ENCODE peak calls at places on chromosome 11, in nine cellular contexts. F, B, C, M, Q, I, W, Y and P are unnamed samples.

GRCh38 chr11:85316967-85317366 is 310.2 kb downstream of the DLG2 start:
- DNase-seq in F (peak; percentile 85), B (peak; percentile 72), C (no peak), M (peak; percentile 32), Q (no peak), I (no peak), W (no peak), Y (no peak), P (no peak)

GRCh38 chr11:115459563-115459962 is 44.7 kb downstream of the CADM1 start:
- DNase-seq in F (no peak), B (no peak), C (no peak), M (no peak), Q (no peak), I (peak; percentile 78), W (no peak), Y (no peak), P (no peak)

GRCh38 chr11:119341222-119342022 is 739 bp upstream of the C1QTNF5 start:
- DNase-seq in F (no peak), B (no peak), C (no peak), M (no peak), Q (no peak), I (no peak), W (no peak), Y (no peak), P (no peak)

GRCh38 chr11:1708716-1709115 is 11.7 kb downstream of the KRTAP5-6 start:
- DNase-seq in F (no peak), B (no peak), C (no peak), M (no peak), Q (no peak), I (no peak), W (no peak), Y (no peak), P (no peak)

GRCh38 chr11:103803062-103803461 is 233.4 kb upstream of the DDI1 start:
- DNase-seq in F (no peak), B (no peak), C (no peak), M (no peak), Q (no peak), I (peak; percentile 44), W (no peak), Y (no peak), P (no peak)

GRCh38 chr11:44884056-44884455 is 66.6 kb downstream of the TP53I11 start:
- DNase-seq in F (no peak), B (no peak), C (no peak), M (no peak), Q (no peak), I (no peak), W (no peak), Y (no peak), P (no peak)

GRCh38 chr11:1487091-1487850 is 692 bp upstream of the MOB2 start:
- DNase-seq in F (no peak), B (no peak), C (no peak), M (no peak), Q (no peak), I (no peak), W (no peak), Y (no peak), P (no peak)

GRCh38 chr11:114075891-114076441 is 16.5 kb downstream of the ZBTB16 start:
- DNase-seq in F (peak; percentile 30), B (no peak), C (peak; percentile 61), M (peak; percentile 56), Q (no peak), I (peak; percentile 24), W (peak; percentile 42), Y (peak; percentile 53), P (no peak)

GRCh38 chr11:68948948-68949347 is 31.8 kb downstream of the MRGPRD start:
- DNase-seq in F (no peak), B (no peak), C (peak; percentile 41), M (no peak), Q (no peak), I (no peak), W (no peak), Y (no peak), P (peak; percentile 29)

GRCh38 chr11:68948496-68948895 is 32.3 kb downstream of the MRGPRD start:
- DNase-seq in F (no peak), B (no peak), C (no peak), M (no peak), Q (no peak), I (peak; percentile 50), W (no peak), Y (no peak), P (no peak)

GRCh38 chr11:68947151-68947550 is 33.6 kb downstream of the MRGPRD start:
- DNase-seq in F (no peak), B (no peak), C (no peak), M (no peak), Q (no peak), I (no peak), W (no peak), Y (no peak), P (no peak)

GRCh38 chr11:68950776-68951175 is 30.0 kb downstream of the MRGPRD start:
- DNase-seq in F (no peak), B (no peak), C (no peak), M (no peak), Q (no peak), I (no peak), W (no peak), Y (no peak), P (no peak)

GRCh38 chr11:68950268-68950667 is 30.5 kb downstream of the MRGPRD start:
- DNase-seq in F (peak; percentile 47), B (no peak), C (peak; percentile 38), M (peak; percentile 48), Q (no peak), I (no peak), W (no peak), Y (no peak), P (no peak)
- H3K4me3 ChIP-seq in F (no peak overlapping the region), B (no peak overlapping the region), C (no peak overlapping the region), M (no peak overlapping the region), Q (no peak overlapping the region), I (no peak overlapping the region), W (no peak overlapping the region), Y (no peak overlapping the region), P (no peak overlapping the region)

GRCh38 chr11:131977854-131978253 is 607.4 kb downstream of the NTM start:
- DNase-seq in F (no peak), B (no peak), C (no peak), M (no peak), Q (no peak), I (peak; percentile 77), W (no peak), Y (no peak), P (no peak)

GRCh38 chr11:131980878-131981668 is 610.7 kb downstream of the NTM start:
- DNase-seq in F (no peak), B (no peak), C (no peak), M (no peak), Q (no peak), I (no peak), W (no peak), Y (no peak), P (no peak)

GRCh38 chr11:131978351-131978750 is 607.9 kb downstream of the NTM start:
- DNase-seq in F (no peak), B (no peak), C (no peak), M (no peak), Q (no peak), I (no peak), W (no peak), Y (no peak), P (no peak)

GRCh38 chr11:131980199-131980598 is 609.8 kb downstream of the NTM start:
- DNase-seq in F (no peak), B (no peak), C (no peak), M (no peak), Q (no peak), I (no peak), W (no peak), Y (no peak), P (no peak)

DNA sequence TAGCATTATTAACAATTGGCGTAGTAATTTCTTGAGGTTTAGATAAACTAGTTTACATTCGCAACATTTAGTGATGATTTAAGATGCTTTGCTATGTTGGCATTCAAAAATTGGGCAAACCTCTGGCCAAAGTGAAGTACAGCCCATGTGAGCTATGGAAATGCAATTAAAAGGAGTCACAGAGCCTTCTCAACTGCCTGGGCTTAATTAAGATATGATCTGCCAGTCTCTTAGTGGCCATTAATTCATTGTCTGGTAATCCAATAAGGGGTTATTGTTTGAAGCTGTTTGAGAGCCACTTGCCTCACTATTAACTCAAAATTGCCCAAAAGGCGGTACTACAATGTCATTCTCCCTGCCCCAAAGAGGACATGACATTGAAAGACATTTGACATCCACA is 608.9 kb downstream of the NTM start:
- DNase-seq in F (no peak), B (no peak), C (no peak), M (no peak), Q (no peak), I (no peak), W (no peak), Y (no peak), P (no peak)
- TF ChIP-seq CTCF in F (no peak), B (no peak), C (no peak), M (no peak), Q (no peak), I (no peak), W (no peak), Y (no peak), P (no peak)

GRCh38 chr11:7576671-7577225 is 62.9 kb downstream of the PPFIBP2 start:
- DNase-seq in F (no peak), B (no peak), C (no peak), M (no peak), Q (no peak), I (peak; percentile 47), W (no peak), Y (no peak), P (peak; percentile 40)

GRCh38 chr11:7577883-7578242 is 64.1 kb downstream of the PPFIBP2 start:
- DNase-seq in F (no peak), B (no peak), C (peak; percentile 23), M (peak; percentile 88), Q (no peak), I (peak; percentile 49), W (no peak), Y (peak; percentile 58), P (no peak)

GRCh38 chr11:7574491-7575129 is 60.8 kb downstream of the PPFIBP2 start:
- DNase-seq in F (no peak), B (no peak), C (no peak), M (no peak), Q (no peak), I (no peak), W (no peak), Y (no peak), P (no peak)

GRCh38 chr11:7577226-7577882 is 63.6 kb downstream of the PPFIBP2 start:
- DNase-seq in F (no peak), B (no peak), C (no peak), M (no peak), Q (no peak), I (no peak), W (peak; percentile 61), Y (no peak), P (peak; percentile 63)

DNA sequence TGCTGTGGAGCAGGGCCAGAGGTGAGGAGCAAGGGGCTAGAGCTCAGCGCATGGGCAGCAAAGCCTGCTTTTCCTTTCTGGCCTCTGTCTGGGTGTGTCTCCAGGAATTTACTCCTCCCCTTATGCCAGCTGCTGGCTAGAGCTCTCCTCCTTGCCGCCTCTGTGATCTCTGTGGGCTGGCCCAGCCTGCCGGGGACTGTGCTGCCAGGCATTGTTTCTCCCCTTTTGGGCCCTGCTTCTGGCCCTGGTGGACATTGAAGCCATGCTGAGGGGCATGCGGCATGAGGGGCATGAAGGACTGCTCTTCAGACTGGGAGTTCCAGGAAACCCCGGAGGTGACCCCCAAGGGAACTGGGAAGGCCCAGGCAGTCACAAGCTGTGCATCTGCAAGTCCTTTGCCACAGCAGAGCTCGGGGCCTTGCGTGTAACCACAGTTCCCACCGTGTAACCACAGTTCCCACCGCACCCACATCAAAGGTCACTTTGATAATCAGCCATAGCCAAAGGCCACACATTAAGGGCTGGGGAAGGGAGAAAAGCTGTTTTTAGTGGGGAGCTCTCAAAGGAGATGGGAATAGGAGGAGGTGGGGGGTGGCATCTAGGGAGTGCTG is 62.1 kb downstream of the PPFIBP2 start:
- DNase-seq in F (peak; percentile 56), B (no peak), C (no peak), M (peak; percentile 74), Q (no peak), I (no peak), W (peak; percentile 23), Y (peak; percentile 80), P (peak; percentile 70)
- TF ChIP-seq POLR2A in F (peak; percentile 35), B (no peak), C (no peak), M (no peak), Q (no peak), I (no peak), W (no peak), Y (no peak), P (no peak)

DNA sequence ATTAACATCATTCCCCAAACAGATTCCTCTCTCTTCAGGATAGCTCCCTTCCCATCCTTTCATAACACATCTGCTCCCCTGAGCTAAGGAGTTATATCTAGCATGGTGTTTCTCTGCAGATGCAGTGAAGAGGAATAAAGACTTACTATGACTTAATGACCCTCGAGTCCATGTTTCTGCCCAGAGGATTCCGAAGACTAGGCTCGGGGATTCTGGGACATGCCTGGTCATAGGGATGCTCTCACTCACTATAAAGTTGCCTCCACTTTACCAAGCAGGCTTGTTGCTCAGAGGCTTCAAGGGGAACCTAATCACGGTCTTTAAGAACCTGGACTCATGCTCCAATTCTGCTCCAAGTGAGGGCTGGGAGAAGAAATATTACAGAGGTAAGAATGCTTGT is at the start of gene OR52E4:
- DNase-seq in F (no peak), B (no peak), C (no peak), M (no peak), Q (no peak), I (no peak), W (no peak), Y (no peak), P (no peak)
- H3K4me3 ChIP-seq in F (no peak within 1 kb of the TSS), B (no peak within 1 kb of the TSS), C (no peak within 1 kb of the TSS), M (no peak within 1 kb of the TSS), Q (no peak within 1 kb of the TSS), I (no peak within 1 kb of the TSS), W (no peak within 1 kb of the TSS), Y (no peak within 1 kb of the TSS), P (no peak within 1 kb of the TSS)